ENCODE peak calls at places on chromosome 17, in four cellular contexts. One of them, this sample, is unnamed.

GRCh38 chr17:50559674-50560184 is 786 bp upstream of the CACNA1G start:
- DNase-seq in GM10248: peak
- DNase-seq in left lung: peak
- DNase-seq in NCI-H1105: no peak
- DNase-seq in this sample: no peak

GRCh38 chr17:77692571-77693161 is 265.8 kb upstream of the TNRC6C start:
- DNase-seq in GM10248: no peak
- DNase-seq in left lung: no peak
- DNase-seq in NCI-H1105: no peak
- DNase-seq in this sample: peak

GRCh38 chr17:28466001-28466400 is 7.4 kb upstream of the SLC13A2 start:
- DNase-seq in GM10248: no peak
- DNase-seq in left lung: no peak
- DNase-seq in NCI-H1105: no peak
- DNase-seq in this sample: peak

GRCh38 chr17:8954339-8954738 is 11.2 kb downstream of the PIK3R5 start:
- DNase-seq in GM10248: peak
- DNase-seq in left lung: peak
- DNase-seq in NCI-H1105: no peak
- DNase-seq in this sample: peak

GRCh38 chr17:75124041-75124818 is 7.3 kb downstream of the NT5C start:
- DNase-seq in GM10248: no peak
- DNase-seq in left lung: peak
- DNase-seq in NCI-H1105: no peak
- DNase-seq in this sample: peak

GRCh38 chr17:75459590-75460267 is 3.3 kb downstream of the TMEM94 start:
- DNase-seq in GM10248: no peak
- DNase-seq in left lung: peak
- DNase-seq in NCI-H1105: no peak
- DNase-seq in this sample: no peak

GRCh38 chr17:17297217-17297616 is 6.0 kb upstream of the NT5M start:
- DNase-seq in GM10248: no peak
- DNase-seq in left lung: no peak
- DNase-seq in NCI-H1105: no peak
- DNase-seq in this sample: no peak

GRCh38 chr17:9226794-9227135 is 205.5 kb downstream of the NTN1 start:
- DNase-seq in GM10248: no peak
- DNase-seq in left lung: no peak
- DNase-seq in NCI-H1105: no peak
- DNase-seq in this sample: no peak

GRCh38 chr17:80872011-80872929 is 119.4 kb upstream of the CHMP6 start:
- DNase-seq in GM10248: no peak
- DNase-seq in left lung: peak
- DNase-seq in NCI-H1105: no peak
- DNase-seq in this sample: no peak

GRCh38 chr17:4551141-4551540 is 4.0 kb downstream of the MYBBP1A start:
- DNase-seq in GM10248: no peak
- DNase-seq in left lung: no peak
- DNase-seq in NCI-H1105: no peak
- DNase-seq in this sample: no peak

GRCh38 chr17:79995691-79996090 is 40.0 kb downstream of the TBC1D16 start:
- DNase-seq in GM10248: no peak
- DNase-seq in left lung: no peak
- DNase-seq in NCI-H1105: no peak
- DNase-seq in this sample: no peak

GRCh38 chr17:8021565-8022357 is 17.1 kb upstream of the ALOX15B start:
- DNase-seq in GM10248: no peak
- DNase-seq in left lung: no peak
- DNase-seq in NCI-H1105: no peak
- DNase-seq in this sample: peak

GRCh38 chr17:12409082-12409481 is 256.6 kb upstream of the MYOCD start:
- DNase-seq in GM10248: no peak
- DNase-seq in left lung: no peak
- DNase-seq in NCI-H1105: no peak
- DNase-seq in this sample: no peak

GRCh38 chr17:9900019-9900594 is 5.0 kb downstream of the RCVRN start:
- DNase-seq in GM10248: no peak
- DNase-seq in left lung: no peak
- DNase-seq in NCI-H1105: no peak
- DNase-seq in this sample: no peak